ENCODE peak calls at places on chromosomes 11 and 22, in nine cellular contexts. G is T1000; E is CD8-positive, alpha-beta memory T cell; V is RWPE1; R is Karpas-422; Y is GDM1; F is activated CD4-positive, alpha-beta T cell treated with anti-CD3 and anti-CD28 coated beads for 48 hours; N is transverse colon; Z is GM12865. U is an unnamed sample.

GRCh38 chr11:133996671-133997070 is 39.9 kb upstream of the IGSF9B start:
- DNase-seq in G (no peak), E (no peak), V (no peak), R (no peak), Y (no peak), F (no peak), N (no peak), Z (no peak), U (no peak)

GRCh38 chr11:111833524-111833923 is 37.9 kb downstream of the ALG9 start:
- DNase-seq in G (no peak), E (no peak), V (no peak), R (peak), Y (no peak), F (no peak), N (no peak), Z (no peak), U (no peak)

GRCh38 chr22:24444251-24444650 is 16.9 kb downstream of the ADORA2A start:
- DNase-seq in G (no peak), E (no peak), V (no peak), R (no peak), Y (no peak), F (no peak), N (no peak), Z (no peak), U (no peak)

GRCh38 chr11:131667566-131667965 is 297.2 kb downstream of the NTM start:
- DNase-seq in G (no peak), E (no peak), V (no peak), R (no peak), Y (no peak), F (no peak), N (no peak), Z (no peak), U (no peak)

GRCh38 chr22:19840955-19841640 is 13.6 kb downstream of the GNB1L start:
- DNase-seq in G (no peak), E (no peak), V (no peak), R (no peak), Y (no peak), F (no peak), N (no peak), Z (no peak), U (no peak)

GRCh38 chr11:14366936-14367335 is 8.0 kb upstream of the RRAS2 start:
- DNase-seq in G (no peak), E (no peak), V (no peak), R (no peak), Y (no peak), F (no peak), N (no peak), Z (no peak), U (no peak)

GRCh38 chr11:94728541-94728940 is 39.6 kb upstream of the AMOTL1 start:
- DNase-seq in G (no peak), E (no peak), V (no peak), R (no peak), Y (no peak), F (no peak), N (no peak), Z (no peak), U (peak)

GRCh38 chr22:19799322-19800190 is 39.0 kb downstream of the TBX1 start:
- DNase-seq in G (peak), E (no peak), V (no peak), R (no peak), Y (no peak), F (no peak), N (no peak), Z (no peak), U (no peak)

GRCh38 chr11:35647535-35648092 is 15.0 kb upstream of the TRIM44 start:
- DNase-seq in G (no peak), E (no peak), V (no peak), R (no peak), Y (no peak), F (no peak), N (no peak), Z (no peak), U (no peak)

GRCh38 chr11:61684870-61685610 is 4.8 kb downstream of the DAGLA start:
- DNase-seq in G (no peak), E (no peak), V (no peak), R (no peak), Y (no peak), F (no peak), N (no peak), Z (no peak), U (no peak)

GRCh38 chr22:36738416-36739020 is 35.0 kb upstream of the CACNG2 start:
- DNase-seq in G (no peak), E (no peak), V (no peak), R (no peak), Y (no peak), F (no peak), N (no peak), Z (no peak), U (no peak)

GRCh38 chr11:112265659-112266409 is 5.2 kb upstream of the PLET1 start:
- DNase-seq in G (no peak), E (no peak), V (no peak), R (no peak), Y (no peak), F (no peak), N (no peak), Z (no peak), U (no peak)

U was measured in foreskin keratinocyte.